ENCODE peak calls at places on chromosomes 12 and 14, in five cellular contexts. One of them, this sample, is unnamed. For H3K36me3 and H3K27me3, the result is how much of the 10 kb centered on the place peaks cover.

GRCh38 chr12:119668315-119668651 is 350 bp downstream of the PRKAB1 start:
- DNase-seq in pancreas: no peak
- DNase-seq in heart left ventricle: no peak
- DNase-seq in PC-3: peak
- DNase-seq in psoas muscle: no peak
- DNase-seq in this sample: no peak

GRCh38 chr12:45986646-45987338 is 3.6 kb downstream of the SCAF11 start:
- DNase-seq in pancreas: no peak
- DNase-seq in heart left ventricle: no peak
- DNase-seq in PC-3: no peak
- DNase-seq in psoas muscle: peak
- DNase-seq in this sample: no peak

GRCh38 chr12:112988224-112988623 is 9.9 kb downstream of the OAS2 start:
- DNase-seq in pancreas: no peak
- DNase-seq in heart left ventricle: no peak
- DNase-seq in PC-3: no peak
- DNase-seq in psoas muscle: no peak
- DNase-seq in this sample: no peak

GRCh38 chr12:41604830-41605229 is 416.7 kb downstream of the PDZRN4 start:
- DNase-seq in pancreas: no peak
- DNase-seq in heart left ventricle: no peak
- DNase-seq in PC-3: no peak
- DNase-seq in psoas muscle: no peak
- DNase-seq in this sample: no peak

GRCh38 chr12:66915312-66915904 is 236.5 kb upstream of the GRIP1 start:
- DNase-seq in pancreas: no peak
- DNase-seq in heart left ventricle: no peak
- DNase-seq in PC-3: no peak
- DNase-seq in psoas muscle: no peak
- DNase-seq in this sample: no peak

GRCh38 chr12:75571651-75572050 is 60.2 kb upstream of the KRR1 start:
- DNase-seq in pancreas: no peak
- DNase-seq in heart left ventricle: no peak
- DNase-seq in PC-3: no peak
- DNase-seq in psoas muscle: no peak
- DNase-seq in this sample: no peak

GRCh38 chr12:117036046-117036445 is 63.2 kb downstream of the TESC start:
- DNase-seq in pancreas: peak
- DNase-seq in heart left ventricle: no peak
- DNase-seq in PC-3: no peak
- DNase-seq in psoas muscle: no peak
- DNase-seq in this sample: no peak

GRCh38 chr14:104462651-104463630 is 116.6 kb upstream of the C14orf180 start:
- DNase-seq in pancreas: no peak
- DNase-seq in heart left ventricle: no peak
- DNase-seq in PC-3: peak
- DNase-seq in psoas muscle: no peak
- DNase-seq in this sample: no peak

GRCh38 chr14:68941820-68942219 is 37.3 kb downstream of the ACTN1 start:
- DNase-seq in pancreas: no peak
- DNase-seq in heart left ventricle: peak
- DNase-seq in PC-3: peak
- DNase-seq in psoas muscle: no peak
- DNase-seq in this sample: peak

GRCh38 chr12:128863957-128864356 is 10.7 kb downstream of the GLT1D1 start:
- DNase-seq in pancreas: no peak
- DNase-seq in heart left ventricle: no peak
- DNase-seq in PC-3: no peak
- DNase-seq in psoas muscle: no peak
- DNase-seq in this sample: no peak

GRCh38 chr14:98444077-98444476 is 827.9 kb downstream of the BCL11B start:
- DNase-seq in pancreas: no peak
- DNase-seq in heart left ventricle: no peak
- DNase-seq in PC-3: no peak
- DNase-seq in psoas muscle: no peak
- DNase-seq in this sample: no peak

GRCh38 chr14:96364911-96365310 is 1.6 kb downstream of the GSKIP start:
- DNase-seq in pancreas: no peak
- DNase-seq in heart left ventricle: no peak
- DNase-seq in PC-3: no peak
- DNase-seq in psoas muscle: no peak
- DNase-seq in this sample: no peak

GRCh38 chr14:71314717-71315116 is 407.5 kb downstream of the PCNX1 start:
- DNase-seq in pancreas: no peak
- DNase-seq in heart left ventricle: no peak
- DNase-seq in PC-3: no peak
- DNase-seq in psoas muscle: no peak
- DNase-seq in this sample: no peak

GRCh38 chr12:1422604-1423315 is 171.6 kb downstream of the FBXL14 start:
- DNase-seq in pancreas: no peak
- DNase-seq in heart left ventricle: no peak
- DNase-seq in PC-3: no peak
- DNase-seq in psoas muscle: no peak
- DNase-seq in this sample: peak

GRCh38 chr14:103624860-103625259 is 4.2 kb upstream of the KLC1 start:
- DNase-seq in pancreas: peak
- DNase-seq in heart left ventricle: peak
- DNase-seq in PC-3: peak
- DNase-seq in psoas muscle: peak
- DNase-seq in this sample: peak

GRCh38 chr14:75866981-75867380 is 114.8 kb downstream of the TGFB3 start:
- DNase-seq in pancreas: no peak
- DNase-seq in heart left ventricle: no peak
- DNase-seq in PC-3: no peak
- DNase-seq in psoas muscle: no peak
- DNase-seq in this sample: no peak

GRCh38 chr12:122959566-122960192 is 6.6 kb downstream of the ABCB9 start:
- DNase-seq in pancreas: no peak
- DNase-seq in heart left ventricle: no peak
- DNase-seq in PC-3: no peak
- DNase-seq in psoas muscle: no peak
- DNase-seq in this sample: no peak

GRCh38 chr14:85601246-85601645 is 71.3 kb downstream of the FLRT2 start:
- DNase-seq in pancreas: no peak
- DNase-seq in heart left ventricle: no peak
- DNase-seq in PC-3: no peak
- DNase-seq in psoas muscle: no peak
- DNase-seq in this sample: no peak

GRCh38 chr14:98594156-98594555 is 677.8 kb downstream of the BCL11B start:
- DNase-seq in pancreas: no peak
- DNase-seq in heart left ventricle: no peak
- DNase-seq in PC-3: no peak
- DNase-seq in psoas muscle: no peak
- DNase-seq in this sample: no peak

GRCh38 chr12:98885778-98886177 is 240.7 kb downstream of the APAF1 start:
- DNase-seq in pancreas: no peak
- DNase-seq in heart left ventricle: no peak
- DNase-seq in PC-3: no peak
- DNase-seq in psoas muscle: no peak
- DNase-seq in this sample: peak

GRCh38 chr12:14193623-14194022 is 171.9 kb upstream of the ATF7IP start:
- DNase-seq in pancreas: no peak
- DNase-seq in heart left ventricle: no peak
- DNase-seq in PC-3: no peak
- DNase-seq in psoas muscle: no peak
- DNase-seq in this sample: peak

GRCh38 chr14:38578278-38578681 is 322.4 kb upstream of the CLEC14A start:
- DNase-seq in pancreas: no peak
- DNase-seq in heart left ventricle: no peak
- DNase-seq in PC-3: no peak
- DNase-seq in psoas muscle: no peak
- DNase-seq in this sample: no peak

GRCh38 chr14:23327947-23328744 is 6.9 kb downstream of the PABPN1 start:
- DNase-seq in pancreas: no peak
- DNase-seq in heart left ventricle: peak
- DNase-seq in PC-3: peak
- DNase-seq in psoas muscle: no peak
- DNase-seq in this sample: peak

GRCh38 chr14:64673748-64674147 is 30.5 kb upstream of the PLEKHG3 start:
- DNase-seq in pancreas: no peak
- DNase-seq in heart left ventricle: no peak
- DNase-seq in PC-3: no peak
- DNase-seq in psoas muscle: no peak
- DNase-seq in this sample: no peak

DNA sequence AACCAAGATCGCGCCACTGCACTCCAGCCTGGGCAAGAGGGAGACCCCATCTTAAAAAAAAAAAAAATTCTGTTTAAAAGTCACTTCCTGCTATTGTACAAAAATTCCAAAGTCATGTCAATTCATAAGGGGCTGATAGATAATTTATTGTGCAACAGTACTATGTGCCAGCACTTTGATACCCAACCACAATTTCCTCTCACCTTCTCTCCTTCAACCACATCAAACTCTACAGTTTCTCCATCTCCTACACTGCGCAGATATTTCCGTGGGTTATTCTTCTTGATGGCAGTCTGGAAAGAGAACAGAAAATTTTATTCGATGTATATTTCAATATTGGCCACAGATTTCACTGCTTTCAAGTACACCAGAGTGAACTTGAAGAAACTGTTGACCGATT is 7.6 kb downstream of the YBX3 start:
- DNase-seq in pancreas: no peak
- DNase-seq in heart left ventricle: no peak
- DNase-seq in PC-3: no peak
- DNase-seq in psoas muscle: no peak
- DNase-seq in this sample: no peak
- H3K4me3 ChIP-seq in pancreas: no peak
- H3K4me3 ChIP-seq in heart left ventricle: no peak
- H3K4me3 ChIP-seq in PC-3: no peak
- H3K4me3 ChIP-seq in psoas muscle: peak
- H3K4me3 ChIP-seq in this sample: no peak

GRCh38 chr14:51677738-51678137 is 26.0 kb downstream of the FRMD6 start:
- DNase-seq in pancreas: no peak
- DNase-seq in heart left ventricle: no peak
- DNase-seq in PC-3: no peak
- DNase-seq in psoas muscle: no peak
- DNase-seq in this sample: no peak
- H3K36me3 ChIP-seq in pancreas: under half
- H3K36me3 ChIP-seq in heart left ventricle: under half
- H3K36me3 ChIP-seq in PC-3: under half
- H3K36me3 ChIP-seq in psoas muscle: under half
- H3K36me3 ChIP-seq in this sample: under half

GRCh38 chr12:49970030-49970429 is 2.7 kb upstream of the AQP6 start:
- DNase-seq in pancreas: peak
- DNase-seq in heart left ventricle: no peak
- DNase-seq in PC-3: no peak
- DNase-seq in psoas muscle: no peak
- DNase-seq in this sample: peak

GRCh38 chr12:49972641-49973360 is at the start of gene AQP6:
- DNase-seq in pancreas: no peak
- DNase-seq in heart left ventricle: no peak
- DNase-seq in PC-3: no peak
- DNase-seq in psoas muscle: no peak
- DNase-seq in this sample: no peak

GRCh38 chr12:49972122-49972521 is 625 bp upstream of the AQP6 start:
- DNase-seq in pancreas: no peak
- DNase-seq in heart left ventricle: no peak
- DNase-seq in PC-3: no peak
- DNase-seq in psoas muscle: no peak
- DNase-seq in this sample: peak

GRCh38 chr12:49970658-49971057 is 2.1 kb upstream of the AQP6 start:
- DNase-seq in pancreas: peak
- DNase-seq in heart left ventricle: no peak
- DNase-seq in PC-3: no peak
- DNase-seq in psoas muscle: no peak
- DNase-seq in this sample: peak

GRCh38 chr12:49971141-49971540 is 1.6 kb upstream of the AQP6 start:
- DNase-seq in pancreas: no peak
- DNase-seq in heart left ventricle: no peak
- DNase-seq in PC-3: no peak
- DNase-seq in psoas muscle: no peak
- DNase-seq in this sample: peak
- H3K27me3 ChIP-seq in pancreas: under half
- H3K27me3 ChIP-seq in heart left ventricle: under half
- H3K27me3 ChIP-seq in PC-3: under half
- H3K27me3 ChIP-seq in psoas muscle: under half
- H3K27me3 ChIP-seq in this sample: under half

GRCh38 chr14:33566082-33566481 is 384.8 kb downstream of the EGLN3 start:
- DNase-seq in pancreas: no peak
- DNase-seq in heart left ventricle: no peak
- DNase-seq in PC-3: no peak
- DNase-seq in psoas muscle: no peak
- DNase-seq in this sample: no peak

GRCh38 chr14:33564774-33565630 is 385.9 kb downstream of the EGLN3 start:
- DNase-seq in pancreas: no peak
- DNase-seq in heart left ventricle: no peak
- DNase-seq in PC-3: peak
- DNase-seq in psoas muscle: no peak
- DNase-seq in this sample: peak

GRCh38 chr14:33567736-33568124 is 383.1 kb downstream of the EGLN3 start:
- DNase-seq in pancreas: no peak
- DNase-seq in heart left ventricle: no peak
- DNase-seq in PC-3: peak
- DNase-seq in psoas muscle: no peak
- DNase-seq in this sample: no peak

GRCh38 chr14:33568935-33569579 is 381.8 kb downstream of the EGLN3 start:
- DNase-seq in pancreas: no peak
- DNase-seq in heart left ventricle: no peak
- DNase-seq in PC-3: peak
- DNase-seq in psoas muscle: no peak
- DNase-seq in this sample: no peak

GRCh38 chr14:33567003-33567735 is 383.7 kb downstream of the EGLN3 start:
- DNase-seq in pancreas: no peak
- DNase-seq in heart left ventricle: no peak
- DNase-seq in PC-3: peak
- DNase-seq in psoas muscle: no peak
- DNase-seq in this sample: no peak
- H3K4me3 ChIP-seq in pancreas: no peak
- H3K4me3 ChIP-seq in heart left ventricle: no peak
- H3K4me3 ChIP-seq in PC-3: no peak
- H3K4me3 ChIP-seq in psoas muscle: no peak
- H3K4me3 ChIP-seq in this sample: no peak

GRCh38 chr12:29521951-29522350 is 24.5 kb upstream of the OVCH1 start:
- DNase-seq in pancreas: no peak
- DNase-seq in heart left ventricle: no peak
- DNase-seq in PC-3: peak
- DNase-seq in psoas muscle: no peak
- DNase-seq in this sample: no peak
- H3K36me3 ChIP-seq in pancreas: under half
- H3K36me3 ChIP-seq in heart left ventricle: under half
- H3K36me3 ChIP-seq in PC-3: under half
- H3K36me3 ChIP-seq in psoas muscle: under half
- H3K36me3 ChIP-seq in this sample: under half

DNA sequence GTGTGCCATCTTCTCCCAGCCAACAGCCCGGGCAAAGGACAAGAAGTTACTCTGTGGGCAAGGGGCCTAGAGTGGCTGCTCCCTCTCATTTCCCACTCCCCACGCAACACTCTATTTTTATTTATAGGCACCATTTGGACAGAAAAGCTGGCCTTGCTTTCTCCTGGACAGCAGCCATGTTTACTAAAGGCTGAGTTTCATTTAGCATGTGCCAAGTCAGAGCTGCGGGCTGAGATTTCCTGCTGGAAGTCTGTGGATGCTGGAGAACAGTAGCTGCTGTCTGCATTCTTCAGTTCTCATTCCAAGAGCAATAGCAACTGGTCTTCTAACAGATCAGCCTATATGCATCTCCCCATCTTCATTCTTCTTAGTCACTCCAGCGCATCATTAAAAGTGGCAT is 8.3 kb downstream of the COL2A1 start:
- DNase-seq in pancreas: no peak
- DNase-seq in heart left ventricle: no peak
- DNase-seq in PC-3: peak
- DNase-seq in psoas muscle: no peak
- DNase-seq in this sample: no peak
- H3K27me3 ChIP-seq in pancreas: under half
- H3K27me3 ChIP-seq in heart left ventricle: under half
- H3K27me3 ChIP-seq in PC-3: under half
- H3K27me3 ChIP-seq in psoas muscle: under half
- H3K27me3 ChIP-seq in this sample: half or more

GRCh38 chr12:3199551-3200031 is 122.4 kb downstream of the TSPAN9 start:
- DNase-seq in pancreas: peak
- DNase-seq in heart left ventricle: no peak
- DNase-seq in PC-3: peak
- DNase-seq in psoas muscle: no peak
- DNase-seq in this sample: peak
- H3K4me3 ChIP-seq in pancreas: peak
- H3K4me3 ChIP-seq in heart left ventricle: peak
- H3K4me3 ChIP-seq in PC-3: peak
- H3K4me3 ChIP-seq in psoas muscle: peak
- H3K4me3 ChIP-seq in this sample: peak

This sample was measured in H7.